ENCODE peak calls at places on chromosome 4, in five cellular contexts. H is sciatic nerve; X is stimulated activated CD8-positive, alpha-beta memory T cell treated with anti-CD3 and anti-CD28 coated beads, Interleukin-2, amount 100 ng/mL, for 1 hour; N is K562; F is Kasumi-1. P is an unnamed sample.
A peak's percentile ranks its signal among the peaks of the same experiment; 100 is the strongest.

GRCh38 chr4:22739933-22740332 is 47.2 kb downstream of the GBA3 start:
- DNase-seq in H (no peak), X (no peak), N (no peak), F (no peak), P (no peak)

GRCh38 chr4:99536148-99536728 is 25.4 kb downstream of the C4orf17 start:
- DNase-seq in H (no peak), X (no peak), N (no peak), F (no peak), P (no peak)

GRCh38 chr4:98838977-98839618 is 89.8 kb downstream of the EIF4E start:
- DNase-seq in H (no peak), X (no peak), N (peak; percentile 29), F (peak; percentile 43), P (no peak)

GRCh38 chr4:177047070-177047850 is 254.5 kb upstream of the VEGFC start:
- DNase-seq in H (peak; percentile 68), X (no peak), N (peak; percentile 38), F (peak; percentile 78), P (no peak)

GRCh38 chr4:6582889-6583504 is 8.0 kb downstream of the MAN2B2 start:
- DNase-seq in H (no peak), X (no peak), N (peak; percentile 80), F (peak; percentile 35), P (no peak)

GRCh38 chr4:78647272-78647671 is 95.7 kb downstream of the ANXA3 start:
- DNase-seq in H (no peak), X (no peak), N (no peak), F (no peak), P (no peak)

GRCh38 chr4:138911903-138912713 is 103.5 kb upstream of the NOCT start:
- DNase-seq in H (peak; percentile 69), X (no peak), N (no peak), F (no peak), P (no peak)

GRCh38 chr4:123631699-123632098 is 235.1 kb downstream of the SPRY1 start:
- DNase-seq in H (no peak), X (no peak), N (no peak), F (peak; percentile 10), P (no peak)

GRCh38 chr4:88012652-88013051 is 5.2 kb downstream of the PKD2 start:
- DNase-seq in H (no peak), X (no peak), N (no peak), F (peak; percentile 85), P (no peak)

GRCh38 chr4:40629401-40630334 is at the start of gene RBM47:
- DNase-seq in H (peak; percentile 77), X (no peak), N (no peak), F (peak; percentile 15), P (no peak)